ENCODE peak calls at places on chromosomes 7 and 10, in nine cellular contexts. G is HEK293T, J is choroid plexus epithelial cell, W is iris pigment epithelial cell, B is colonic mucosa, F is HuH-7, A is GM12865, P is HTR-8/SVneo, C is retina. L is an unnamed sample.
A peak's percentile ranks its signal among the peaks of the same experiment; 100 is the strongest.

GRCh38 chr10:102455893-102456471 is 4.6 kb upstream of the C10orf95 start:
- DNase-seq in G (no peak), J (peak; percentile 92), W (peak; percentile 93), B (no peak), F (no peak), A (no peak), P (no peak), C (no peak), L (peak; percentile 92)

GRCh38 chr7:134886353-134887057 is 99.8 kb upstream of the AGBL3 start:
- DNase-seq in G (no peak), J (peak; percentile 86), W (peak; percentile 86), B (no peak), F (peak; percentile 40), A (no peak), P (no peak), C (no peak), L (peak; percentile 86)

GRCh38 chr10:4352566-4352961 is 473.4 kb upstream of the AKR1E2 start:
- DNase-seq in G (no peak), J (peak; percentile 76), W (peak; percentile 42), B (no peak), F (no peak), A (no peak), P (no peak), C (peak; percentile 47), L (peak; percentile 48)

GRCh38 chr10:112716924-112717348 is 233.1 kb upstream of the TCF7L2 start:
- DNase-seq in G (no peak), J (peak; percentile 79), W (peak; percentile 81), B (peak; percentile 52), F (peak; percentile 20), A (no peak), P (no peak), C (no peak), L (peak; percentile 80)

GRCh38 chr7:30934732-30935568 is 23.3 kb downstream of the AQP1 start:
- DNase-seq in G (peak; percentile 2), J (no peak), W (no peak), B (peak; percentile 53), F (peak; percentile 0), A (no peak), P (no peak), C (no peak), L (no peak)

GRCh38 chr10:21989453-21990154 is 13.9 kb downstream of the DNAJC1 start:
- DNase-seq in G (peak; percentile 49), J (peak; percentile 88), W (peak; percentile 86), B (peak; percentile 26), F (peak; percentile 67), A (peak; percentile 75), P (peak; percentile 28), C (peak; percentile 38), L (peak; percentile 72)

GRCh38 chr7:2028733-2029132 is 204.0 kb downstream of the MAD1L1 start:
- DNase-seq in G (no peak), J (no peak), W (no peak), B (no peak), F (no peak), A (no peak), P (no peak), C (no peak), L (no peak)

GRCh38 chr10:128373071-128373749 is 247.0 kb upstream of the MKI67 start:
- DNase-seq in G (no peak), J (no peak), W (no peak), B (no peak), F (no peak), A (peak; percentile 63), P (no peak), C (no peak), L (no peak)

GRCh38 chr7:82595176-82595575 is 151.6 kb upstream of the CACNA2D1 start:
- DNase-seq in G (no peak), J (peak; percentile 30), W (peak; percentile 44), B (no peak), F (no peak), A (no peak), P (no peak), C (peak; percentile 18), L (no peak)

GRCh38 chr10:119263966-119264621 is 56.7 kb downstream of the GRK5 start:
- DNase-seq in G (no peak), J (no peak), W (no peak), B (no peak), F (no peak), A (no peak), P (no peak), C (no peak), L (no peak)

GRCh38 chr10:96833220-96834001 is 1.3 kb downstream of the LCOR start:
- DNase-seq in G (peak; percentile 29), J (peak; percentile 52), W (peak; percentile 49), B (peak; percentile 53), F (no peak), A (peak; percentile 19), P (no peak), C (peak; percentile 76), L (peak; percentile 56)

GRCh38 chr10:131997366-131998049 is 15.8 kb upstream of the BNIP3 start:
- DNase-seq in G (no peak), J (peak; percentile 97), W (peak; percentile 97), B (peak; percentile 47), F (peak; percentile 75), A (no peak), P (peak; percentile 19), C (peak; percentile 33), L (peak; percentile 97)

GRCh38 chr7:17044396-17044795 is 162.6 kb upstream of the AGR3 start:
- DNase-seq in G (no peak), J (no peak), W (no peak), B (no peak), F (no peak), A (no peak), P (no peak), C (no peak), L (no peak)

GRCh38 chr7:22154130-22154529 is 202.8 kb downstream of the RAPGEF5 start:
- DNase-seq in G (no peak), J (no peak), W (no peak), B (no peak), F (no peak), A (peak; percentile 6), P (no peak), C (peak; percentile 43), L (no peak)

GRCh38 chr10:191703-192518 is 56.7 kb downstream of the ZMYND11 start:
- DNase-seq in G (no peak), J (peak; percentile 79), W (peak; percentile 92), B (no peak), F (peak; percentile 61), A (no peak), P (peak; percentile 18), C (no peak), L (peak; percentile 47)

GRCh38 chr10:14123066-14123465 is 207.7 kb downstream of the FRMD4A start:
- DNase-seq in G (no peak), J (peak; percentile 8), W (no peak), B (no peak), F (no peak), A (no peak), P (no peak), C (no peak), L (no peak)

GRCh38 chr10:117945651-117946050 is 101.1 kb downstream of the RAB11FIP2 start:
- DNase-seq in G (no peak), J (no peak), W (no peak), B (no peak), F (no peak), A (no peak), P (no peak), C (no peak), L (no peak)

GRCh38 chr7:64874114-64874513 is 29.0 kb upstream of the ZNF273 start:
- DNase-seq in G (no peak), J (no peak), W (no peak), B (no peak), F (no peak), A (no peak), P (no peak), C (no peak), L (no peak)

GRCh38 chr7:82247814-82248433 is 195.7 kb downstream of the CACNA2D1 start:
- DNase-seq in G (peak; percentile 15), J (peak; percentile 52), W (peak; percentile 15), B (no peak), F (no peak), A (peak; percentile 2), P (no peak), C (no peak), L (no peak)

GRCh38 chr10:120477006-120477722 is 20.1 kb downstream of the PLPP4 start:
- DNase-seq in G (no peak), J (peak; percentile 46), W (peak; percentile 66), B (no peak), F (no peak), A (no peak), P (no peak), C (no peak), L (peak; percentile 84)

GRCh38 chr10:91163269-91163708 is 57.2 kb upstream of the PCGF5 start:
- DNase-seq in G (no peak), J (peak; percentile 54), W (peak; percentile 46), B (peak; percentile 55), F (peak; percentile 25), A (peak; percentile 84), P (peak; percentile 33), C (peak; percentile 86), L (peak; percentile 74)

GRCh38 chr10:122852261-122852660 is 6.6 kb upstream of the CUZD1 start:
- DNase-seq in G (no peak), J (peak; percentile 29), W (peak; percentile 30), B (no peak), F (no peak), A (no peak), P (no peak), C (no peak), L (peak; percentile 7)

GRCh38 chr10:63129888-63130287 is 3.2 kb upstream of the NRBF2 start:
- DNase-seq in G (no peak), J (peak; percentile 32), W (no peak), B (no peak), F (no peak), A (no peak), P (no peak), C (no peak), L (no peak)

L was measured in mesenchymal stem cell.